ENCODE peak calls at places on chromosomes 13 and 19, in nine cellular contexts. E is IMR-90; I is lower lobe of right lung; W is small intestine; B is CD8-positive, alpha-beta memory T cell; J is mesendoderm; S is spleen; H is heart left ventricle; Y is psoas muscle. O is an unnamed sample. For H3K4me1 and H3K36me3, the result is how much of the 10 kb centered on the place peaks cover.

GRCh38 chr13:31116224-31116623 is 45.5 kb downstream of the HSPH1 start:
- DNase-seq in E (no peak), I (no peak), W (no peak), B (no peak), J (no peak), S (no peak), H (no peak), Y (no peak), O (no peak)

GRCh38 chr13:94128430-94128829 is 351.1 kb downstream of the DCT start:
- DNase-seq in E (no peak), I (no peak), W (no peak), B (no peak), J (peak), S (no peak), H (peak), Y (peak), O (peak)

GRCh38 chr13:61880576-61881283 is 465.1 kb upstream of the PCDH20 start:
- DNase-seq in E (peak), I (no peak), W (peak), B (no peak), J (peak), S (no peak), H (no peak), Y (no peak), O (no peak)

GRCh38 chr19:48624067-48624594 is 4.8 kb downstream of the SPHK2 start:
- DNase-seq in E (peak), I (peak), W (peak), B (peak), J (peak), S (peak), H (peak), Y (peak), O (peak)

GRCh38 chr13:102651892-102652291 is 43.0 kb downstream of the METTL21C start:
- DNase-seq in E (peak), I (no peak), W (no peak), B (no peak), J (no peak), S (no peak), H (no peak), Y (no peak), O (no peak)

GRCh38 chr13:59710995-59711701 is 452.6 kb downstream of the DIAPH3 start:
- DNase-seq in E (no peak), I (no peak), W (peak), B (no peak), J (no peak), S (no peak), H (no peak), Y (no peak), O (no peak)

GRCh38 chr13:26585136-26585535 is 27.7 kb downstream of the WASF3 start:
- DNase-seq in E (peak), I (no peak), W (no peak), B (no peak), J (no peak), S (no peak), H (no peak), Y (no peak), O (no peak)

GRCh38 chr19:53193534-53194222 is 520 bp upstream of the ZNF665 start:
- DNase-seq in E (no peak), I (no peak), W (peak), B (no peak), J (no peak), S (no peak), H (no peak), Y (no peak), O (no peak)

GRCh38 chr13:44244288-44244687 is 129.3 kb upstream of the SERP2 start:
- DNase-seq in E (peak), I (no peak), W (no peak), B (no peak), J (no peak), S (no peak), H (no peak), Y (no peak), O (no peak)

GRCh38 chr13:59261928-59262488 is 901.7 kb downstream of the DIAPH3 start:
- DNase-seq in E (peak), I (no peak), W (peak), B (no peak), J (peak), S (no peak), H (no peak), Y (no peak), O (no peak)

GRCh38 chr13:110711778-110712070 is 1.8 kb upstream of the ING1 start:
- DNase-seq in E (no peak), I (no peak), W (peak), B (no peak), J (no peak), S (peak), H (no peak), Y (no peak), O (no peak)

GRCh38 chr19:40717325-40717879 is 490 bp downstream of the ITPKC start:
- DNase-seq in E (no peak), I (no peak), W (peak), B (no peak), J (no peak), S (no peak), H (no peak), Y (no peak), O (no peak)

GRCh38 chr19:10390652-10391286 is 10.4 kb upstream of the TYK2 start:
- DNase-seq in E (peak), I (peak), W (peak), B (peak), J (peak), S (peak), H (peak), Y (peak), O (no peak)

GRCh38 chr19:13873776-13874515 is 3.0 kb upstream of the NANOS3 start:
- DNase-seq in E (no peak), I (no peak), W (no peak), B (no peak), J (peak), S (no peak), H (no peak), Y (no peak), O (no peak)

GRCh38 chr13:32121316-32121715 is 89.7 kb downstream of the FRY start:
- DNase-seq in E (no peak), I (no peak), W (no peak), B (no peak), J (no peak), S (no peak), H (no peak), Y (no peak), O (no peak)

GRCh38 chr19:27776524-27776923 is 1436.4 kb downstream of the UQCRFS1 start:
- DNase-seq in E (no peak), I (no peak), W (no peak), B (no peak), J (no peak), S (no peak), H (no peak), Y (no peak), O (no peak)

GRCh38 chr13:76790519-76791289 is 95.5 kb downstream of the KCTD12 start:
- DNase-seq in E (no peak), I (no peak), W (no peak), B (no peak), J (no peak), S (no peak), H (no peak), Y (no peak), O (no peak)

GRCh38 chr13:72643339-72643989 is 84.0 kb downstream of the MZT1 start:
- DNase-seq in E (peak), I (peak), W (peak), B (peak), J (peak), S (no peak), H (peak), Y (peak), O (peak)

GRCh38 chr19:53881482-53882390 is at the start of gene PRKCG:
- DNase-seq in E (no peak), I (peak), W (peak), B (peak), J (peak), S (peak), H (peak), Y (no peak), O (peak)

GRCh38 chr13:51044023-51044665 is 66.9 kb downstream of the C13orf42 start:
- DNase-seq in E (no peak), I (no peak), W (no peak), B (no peak), J (no peak), S (no peak), H (no peak), Y (no peak), O (no peak)

GRCh38 chr13:50691682-50692263 is 151.7 kb downstream of the DLEU7 start:
- DNase-seq in E (no peak), I (no peak), W (no peak), B (no peak), J (no peak), S (no peak), H (no peak), Y (no peak), O (no peak)

GRCh38 chr19:11507370-11508078 is 1.9 kb upstream of the ZNF653 start:
- DNase-seq in E (no peak), I (no peak), W (no peak), B (no peak), J (no peak), S (no peak), H (no peak), Y (no peak), O (no peak)

GRCh38 chr13:78820541-78820940 is 161.6 kb upstream of the OBI1 start:
- DNase-seq in E (no peak), I (no peak), W (no peak), B (no peak), J (peak), S (no peak), H (no peak), Y (no peak), O (no peak)

GRCh38 chr13:30618186-30618937 is 642 bp downstream of the USPL1 start:
- DNase-seq in E (no peak), I (peak), W (peak), B (peak), J (no peak), S (peak), H (peak), Y (no peak), O (peak)

GRCh38 chr13:51361111-51361510 is 21.6 kb downstream of the SERPINE3 start:
- DNase-seq in E (no peak), I (no peak), W (no peak), B (no peak), J (no peak), S (no peak), H (no peak), Y (no peak), O (no peak)

GRCh38 chr13:25654332-25654731 is 282.6 kb downstream of the ATP8A2 start:
- DNase-seq in E (no peak), I (no peak), W (no peak), B (no peak), J (no peak), S (no peak), H (no peak), Y (peak), O (no peak)

GRCh38 chr13:45372189-45373115 is 31.5 kb upstream of the TPT1 start:
- DNase-seq in E (peak), I (no peak), W (peak), B (peak), J (no peak), S (no peak), H (no peak), Y (no peak), O (no peak)

GRCh38 chr13:91247768-91248167 is 99.7 kb upstream of the MIR17HG start:
- DNase-seq in E (no peak), I (no peak), W (peak), B (no peak), J (no peak), S (no peak), H (no peak), Y (no peak), O (no peak)

GRCh38 chr13:49454388-49455015 is 10.4 kb downstream of the SETDB2 start:
- DNase-seq in E (peak), I (no peak), W (no peak), B (no peak), J (no peak), S (no peak), H (no peak), Y (no peak), O (no peak)

GRCh38 chr13:79309690-79310089 is 96.4 kb downstream of the RBM26 start:
- DNase-seq in E (no peak), I (no peak), W (no peak), B (no peak), J (no peak), S (no peak), H (no peak), Y (no peak), O (no peak)

GRCh38 chr13:109687559-109688448 is 98.6 kb downstream of the IRS2 start:
- DNase-seq in E (no peak), I (no peak), W (peak), B (no peak), J (no peak), S (no peak), H (no peak), Y (no peak), O (peak)

GRCh38 chr13:53150568-53150967 is 122.0 kb downstream of the OLFM4 start:
- DNase-seq in E (no peak), I (no peak), W (peak), B (no peak), J (no peak), S (no peak), H (no peak), Y (no peak), O (no peak)

GRCh38 chr13:95233026-95233635 is 68.1 kb downstream of the ABCC4 start:
- DNase-seq in E (no peak), I (no peak), W (no peak), B (no peak), J (no peak), S (no peak), H (no peak), Y (no peak), O (no peak)

GRCh38 chr19:2449019-2449418 is 7.7 kb downstream of the LMNB2 start:
- DNase-seq in E (no peak), I (no peak), W (no peak), B (no peak), J (no peak), S (no peak), H (no peak), Y (no peak), O (no peak)

GRCh38 chr19:2453431-2454025 is 3.2 kb downstream of the LMNB2 start:
- DNase-seq in E (no peak), I (no peak), W (no peak), B (no peak), J (no peak), S (no peak), H (no peak), Y (no peak), O (no peak)

GRCh38 chr19:2451741-2452140 is 5.0 kb downstream of the LMNB2 start:
- DNase-seq in E (no peak), I (no peak), W (no peak), B (no peak), J (no peak), S (no peak), H (no peak), Y (no peak), O (no peak)

GRCh38 chr19:2454199-2454961 is 2.4 kb downstream of the LMNB2 start:
- DNase-seq in E (no peak), I (no peak), W (no peak), B (no peak), J (no peak), S (no peak), H (no peak), Y (no peak), O (no peak)

GRCh38 chr19:2451138-2451537 is 5.6 kb downstream of the LMNB2 start:
- DNase-seq in E (no peak), I (no peak), W (no peak), B (no peak), J (no peak), S (no peak), H (no peak), Y (no peak), O (no peak)
- H3K4me1 ChIP-seq in E (under half), I (under half), W (under half), B (under half), J (under half), S (under half), H (under half), Y (under half), O (under half)

GRCh38 chr13:41751277-41751676 is 209.6 kb downstream of the VWA8 start:
- DNase-seq in E (peak), I (no peak), W (no peak), B (no peak), J (no peak), S (no peak), H (peak), Y (no peak), O (no peak)
- H3K4me3 ChIP-seq in E (no peak), I (no peak), W (no peak), B (no peak), J (no peak), S (no peak), H (no peak), Y (no peak), O (no peak)

DNA sequence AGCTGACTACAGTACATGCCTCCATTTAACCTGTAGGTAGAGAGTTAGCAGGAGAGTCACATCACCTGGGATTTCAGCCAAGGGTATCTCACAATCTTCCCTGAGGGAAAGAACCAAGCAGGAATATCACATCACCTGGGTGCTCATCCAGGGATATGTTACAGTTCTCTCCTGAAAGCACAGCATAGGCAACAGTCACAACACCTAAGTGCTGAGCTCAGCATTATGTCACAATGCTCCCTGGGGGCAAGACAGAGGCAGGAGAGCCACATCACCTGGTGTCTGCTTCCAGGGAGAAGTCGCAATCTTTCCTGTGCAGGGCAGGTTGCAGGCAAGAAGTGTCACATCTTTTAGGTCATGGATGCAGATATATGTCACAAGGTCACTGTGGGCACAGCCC is 9.4 kb upstream of the ZNF91 start:
- DNase-seq in E (no peak), I (no peak), W (no peak), B (no peak), J (no peak), S (no peak), H (no peak), Y (no peak), O (no peak)
- H3K36me3 ChIP-seq in E (under half), I (under half), W (under half), B (under half), J (under half), S (under half), H (under half), Y (under half), O (under half)

GRCh38 chr19:35002037-35002535 is 2.0 kb downstream of the GRAMD1A start:
- DNase-seq in E (no peak), I (peak), W (no peak), B (no peak), J (no peak), S (peak), H (no peak), Y (no peak), O (no peak)
- H3K4me1 ChIP-seq in E (under half), I (half or more), W (under half), B (half or more), J (under half), S (half or more), H (under half), Y (under half), O (half or more)

GRCh38 chr19:6709549-6709948 is 10.9 kb downstream of the C3 start:
- DNase-seq in E (no peak), I (peak), W (no peak), B (no peak), J (no peak), S (peak), H (no peak), Y (no peak), O (peak)
- H3K4me3 ChIP-seq in E (no peak), I (no peak), W (no peak), B (no peak), J (no peak), S (no peak), H (no peak), Y (no peak), O (no peak)

GRCh38 chr19:12656899-12657571 is 9.5 kb downstream of the MAN2B1 start:
- DNase-seq in E (no peak), I (no peak), W (no peak), B (no peak), J (peak), S (no peak), H (no peak), Y (no peak), O (no peak)
- H3K36me3 ChIP-seq in E (under half), I (half or more), W (under half), B (under half), J (under half), S (under half), H (half or more), Y (under half), O (under half)